ENCODE peak calls at places on chromosomes 13 and 19, in nine cellular contexts. One of them, this sample, is unnamed.

GRCh38 chr13:97435794-97436193 is 1.8 kb downstream of the RAP2A start:
- DNase-seq in fibroblast of pulmonary artery: peak; percentile 19
- DNase-seq in dorsolateral prefrontal cortex: no peak
- DNase-seq in lower lobe of right lung: no peak
- DNase-seq in AG09319: no peak
- DNase-seq in AG04450: no peak
- DNase-seq in hepatocyte: no peak
- DNase-seq in tibial nerve: no peak
- DNase-seq in PC-3: no peak
- DNase-seq in this sample: no peak

GRCh38 chr13:102642475-102642874 is 45.7 kb downstream of the TPP2 start:
- DNase-seq in fibroblast of pulmonary artery: no peak
- DNase-seq in dorsolateral prefrontal cortex: peak; percentile 46
- DNase-seq in lower lobe of right lung: peak; percentile 57
- DNase-seq in AG09319: no peak
- DNase-seq in AG04450: no peak
- DNase-seq in hepatocyte: no peak
- DNase-seq in tibial nerve: no peak
- DNase-seq in PC-3: no peak
- DNase-seq in this sample: no peak

GRCh38 chr13:41465965-41466364 is 8.6 kb downstream of the RGCC start:
- DNase-seq in fibroblast of pulmonary artery: no peak
- DNase-seq in dorsolateral prefrontal cortex: no peak
- DNase-seq in lower lobe of right lung: no peak
- DNase-seq in AG09319: no peak
- DNase-seq in AG04450: no peak
- DNase-seq in hepatocyte: no peak
- DNase-seq in tibial nerve: no peak
- DNase-seq in PC-3: no peak
- DNase-seq in this sample: no peak

GRCh38 chr13:45879666-45880065 is 28.1 kb upstream of the SIAH3 start:
- DNase-seq in fibroblast of pulmonary artery: no peak
- DNase-seq in dorsolateral prefrontal cortex: no peak
- DNase-seq in lower lobe of right lung: no peak
- DNase-seq in AG09319: no peak
- DNase-seq in AG04450: no peak
- DNase-seq in hepatocyte: peak; percentile 32
- DNase-seq in tibial nerve: no peak
- DNase-seq in PC-3: peak; percentile 41
- DNase-seq in this sample: no peak

GRCh38 chr19:2537544-2537943 is 61.6 kb downstream of the GADD45B start:
- DNase-seq in fibroblast of pulmonary artery: no peak
- DNase-seq in dorsolateral prefrontal cortex: no peak
- DNase-seq in lower lobe of right lung: no peak
- DNase-seq in AG09319: no peak
- DNase-seq in AG04450: no peak
- DNase-seq in hepatocyte: no peak
- DNase-seq in tibial nerve: no peak
- DNase-seq in PC-3: no peak
- DNase-seq in this sample: no peak

GRCh38 chr13:89163081-89163480 is 1491.9 kb downstream of the SLITRK5 start:
- DNase-seq in fibroblast of pulmonary artery: no peak
- DNase-seq in dorsolateral prefrontal cortex: no peak
- DNase-seq in lower lobe of right lung: no peak
- DNase-seq in AG09319: no peak
- DNase-seq in AG04450: no peak
- DNase-seq in hepatocyte: no peak
- DNase-seq in tibial nerve: no peak
- DNase-seq in PC-3: no peak
- DNase-seq in this sample: no peak

GRCh38 chr19:18379803-18380747 is 5.9 kb upstream of the GDF15 start:
- DNase-seq in fibroblast of pulmonary artery: peak; percentile 85
- DNase-seq in dorsolateral prefrontal cortex: no peak
- DNase-seq in lower lobe of right lung: peak; percentile 83
- DNase-seq in AG09319: peak; percentile 84
- DNase-seq in AG04450: peak; percentile 84
- DNase-seq in hepatocyte: peak; percentile 84
- DNase-seq in tibial nerve: peak; percentile 96
- DNase-seq in PC-3: peak; percentile 94
- DNase-seq in this sample: no peak

GRCh38 chr19:52541608-52542007 is 14.1 kb downstream of the ZNF808 start:
- DNase-seq in fibroblast of pulmonary artery: no peak
- DNase-seq in dorsolateral prefrontal cortex: no peak
- DNase-seq in lower lobe of right lung: no peak
- DNase-seq in AG09319: no peak
- DNase-seq in AG04450: no peak
- DNase-seq in hepatocyte: no peak
- DNase-seq in tibial nerve: no peak
- DNase-seq in PC-3: no peak
- DNase-seq in this sample: no peak

GRCh38 chr13:111323549-111323948 is 3.1 kb downstream of the TEX29 start:
- DNase-seq in fibroblast of pulmonary artery: no peak
- DNase-seq in dorsolateral prefrontal cortex: no peak
- DNase-seq in lower lobe of right lung: no peak
- DNase-seq in AG09319: no peak
- DNase-seq in AG04450: no peak
- DNase-seq in hepatocyte: no peak
- DNase-seq in tibial nerve: no peak
- DNase-seq in PC-3: no peak
- DNase-seq in this sample: no peak

GRCh38 chr13:102073251-102073650 is 328.6 kb downstream of the FGF14 start:
- DNase-seq in fibroblast of pulmonary artery: no peak
- DNase-seq in dorsolateral prefrontal cortex: no peak
- DNase-seq in lower lobe of right lung: no peak
- DNase-seq in AG09319: no peak
- DNase-seq in AG04450: no peak
- DNase-seq in hepatocyte: no peak
- DNase-seq in tibial nerve: no peak
- DNase-seq in PC-3: no peak
- DNase-seq in this sample: no peak

GRCh38 chr19:41297628-41298326 is 12.2 kb upstream of the CCDC97 start:
- DNase-seq in fibroblast of pulmonary artery: no peak
- DNase-seq in dorsolateral prefrontal cortex: no peak
- DNase-seq in lower lobe of right lung: no peak
- DNase-seq in AG09319: no peak
- DNase-seq in AG04450: no peak
- DNase-seq in hepatocyte: no peak
- DNase-seq in tibial nerve: no peak
- DNase-seq in PC-3: no peak
- DNase-seq in this sample: no peak

DNA sequence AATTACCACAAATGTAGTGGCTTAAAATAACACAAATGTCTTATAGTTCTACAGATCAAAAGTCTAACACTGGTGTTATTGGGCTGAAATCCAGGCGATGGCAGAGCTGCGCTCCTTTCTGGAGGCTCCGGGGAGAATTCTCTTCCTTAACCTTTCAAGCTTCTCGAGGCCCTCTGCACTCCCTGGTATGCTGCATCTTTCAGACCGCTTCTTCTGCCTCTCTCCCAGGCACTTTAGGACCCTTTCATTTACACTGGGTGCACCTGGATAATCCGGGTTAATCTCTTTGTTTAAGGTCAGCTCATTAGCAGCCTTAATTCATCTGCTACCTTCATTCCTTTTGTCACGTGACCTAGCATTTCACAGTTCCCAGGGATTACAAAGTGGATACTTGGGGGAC is 211.3 kb upstream of the RFC3 start:
- DNase-seq in fibroblast of pulmonary artery: peak; percentile 31
- DNase-seq in dorsolateral prefrontal cortex: no peak
- DNase-seq in lower lobe of right lung: no peak
- DNase-seq in AG09319: no peak
- DNase-seq in AG04450: no peak
- DNase-seq in hepatocyte: peak; percentile 54
- DNase-seq in tibial nerve: no peak
- DNase-seq in PC-3: no peak
- DNase-seq in this sample: no peak
- TF ChIP-seq CTCF in fibroblast of pulmonary artery: no peak
- TF ChIP-seq CTCF in dorsolateral prefrontal cortex: peak; percentile 40
- TF ChIP-seq CTCF in lower lobe of right lung: no peak
- TF ChIP-seq CTCF in AG09319: no peak
- TF ChIP-seq CTCF in AG04450: no peak
- TF ChIP-seq CTCF in hepatocyte: peak; percentile 47
- TF ChIP-seq CTCF in tibial nerve: no peak
- TF ChIP-seq CTCF in PC-3: no peak
- TF ChIP-seq CTCF in this sample: peak; percentile 20

DNA sequence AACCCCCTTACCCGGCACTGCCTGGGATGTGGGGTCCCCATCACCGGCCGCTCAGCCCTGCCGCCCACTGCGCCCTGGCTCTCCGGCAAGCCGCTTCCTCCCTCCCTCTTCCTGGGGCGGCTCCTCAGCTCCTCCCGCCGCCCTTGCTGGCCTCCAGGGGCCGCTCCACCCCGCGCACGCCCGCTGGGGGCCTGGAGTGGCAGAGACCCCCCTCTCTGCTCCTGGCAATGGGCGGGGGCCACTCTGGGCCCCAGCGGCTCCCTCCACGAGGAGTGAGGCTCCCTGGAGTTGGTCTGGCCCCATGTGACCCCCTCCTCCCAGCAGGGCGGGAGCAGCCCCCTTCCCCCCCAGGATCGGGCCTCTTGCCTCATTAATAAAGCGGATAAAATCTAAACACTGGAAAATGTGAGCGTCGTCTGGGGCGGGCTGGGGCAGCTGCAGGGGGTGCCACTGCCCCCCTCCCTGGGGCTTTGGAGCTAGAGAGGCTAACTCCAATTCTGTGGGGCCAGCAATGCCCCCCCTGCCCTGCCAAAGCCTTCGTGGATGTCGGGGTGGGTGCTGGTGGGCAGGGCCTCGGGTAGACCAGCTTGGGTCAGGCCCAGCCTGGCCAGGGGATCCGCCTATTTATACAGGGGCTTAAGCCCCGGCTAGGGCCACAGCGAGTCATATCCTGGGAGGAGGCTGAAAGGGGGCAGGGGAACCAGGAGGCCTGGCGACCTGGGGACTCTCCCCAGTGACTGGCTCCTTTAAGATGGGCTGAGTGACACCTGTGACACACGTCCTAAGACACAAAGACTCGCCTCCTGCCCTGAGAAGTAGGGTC is at the start of gene PTGER1:
- DNase-seq in fibroblast of pulmonary artery: no peak
- DNase-seq in dorsolateral prefrontal cortex: no peak
- DNase-seq in lower lobe of right lung: no peak
- DNase-seq in AG09319: no peak
- DNase-seq in AG04450: no peak
- DNase-seq in hepatocyte: peak; percentile 74
- DNase-seq in tibial nerve: no peak
- DNase-seq in PC-3: peak; percentile 68
- DNase-seq in this sample: peak; percentile 71
- TF ChIP-seq CTCF in fibroblast of pulmonary artery: peak; percentile 22
- TF ChIP-seq CTCF in dorsolateral prefrontal cortex: peak; percentile 27
- TF ChIP-seq CTCF in lower lobe of right lung: peak; percentile 48
- TF ChIP-seq CTCF in AG09319: peak; percentile 51
- TF ChIP-seq CTCF in AG04450: peak; percentile 53
- TF ChIP-seq CTCF in hepatocyte: peak; percentile 42
- TF ChIP-seq CTCF in tibial nerve: peak; percentile 29
- TF ChIP-seq CTCF in PC-3: peak; percentile 75
- TF ChIP-seq CTCF in this sample: no peak

GRCh38 chr13:43894438-43894837 is 14.7 kb downstream of the LACC1 start:
- DNase-seq in fibroblast of pulmonary artery: no peak
- DNase-seq in dorsolateral prefrontal cortex: no peak
- DNase-seq in lower lobe of right lung: no peak
- DNase-seq in AG09319: no peak
- DNase-seq in AG04450: no peak
- DNase-seq in hepatocyte: no peak
- DNase-seq in tibial nerve: no peak
- DNase-seq in PC-3: peak; percentile 12
- DNase-seq in this sample: no peak
- TF ChIP-seq CTCF in fibroblast of pulmonary artery: peak; percentile 26
- TF ChIP-seq CTCF in dorsolateral prefrontal cortex: peak; percentile 6
- TF ChIP-seq CTCF in lower lobe of right lung: peak; percentile 16
- TF ChIP-seq CTCF in AG09319: no peak
- TF ChIP-seq CTCF in AG04450: peak; percentile 20
- TF ChIP-seq CTCF in hepatocyte: peak; percentile 24
- TF ChIP-seq CTCF in tibial nerve: no peak
- TF ChIP-seq CTCF in PC-3: peak; percentile 51
- TF ChIP-seq CTCF in this sample: no peak

GRCh38 chr13:73401769-73402168 is 343.0 kb downstream of the KLF5 start:
- DNase-seq in fibroblast of pulmonary artery: no peak
- DNase-seq in dorsolateral prefrontal cortex: no peak
- DNase-seq in lower lobe of right lung: no peak
- DNase-seq in AG09319: no peak
- DNase-seq in AG04450: no peak
- DNase-seq in hepatocyte: no peak
- DNase-seq in tibial nerve: no peak
- DNase-seq in PC-3: no peak
- DNase-seq in this sample: no peak
- TF ChIP-seq CTCF in fibroblast of pulmonary artery: no peak
- TF ChIP-seq CTCF in dorsolateral prefrontal cortex: no peak
- TF ChIP-seq CTCF in lower lobe of right lung: no peak
- TF ChIP-seq CTCF in AG09319: no peak
- TF ChIP-seq CTCF in AG04450: no peak
- TF ChIP-seq CTCF in hepatocyte: peak; percentile 9
- TF ChIP-seq CTCF in tibial nerve: no peak
- TF ChIP-seq CTCF in PC-3: peak; percentile 14
- TF ChIP-seq CTCF in this sample: no peak

This sample was measured in D721Med.